ENCODE peak calls at places on chromosome 12, in ten cellular contexts. M, J, L, H, C, A, K, Y, O and X are unnamed samples.

GRCh38 chr12:104011265-104011664 is 38.7 kb downstream of the GLT8D2 start:
- DNase-seq in M (no peak), J (no peak), L (peak), H (peak), C (peak), A (peak), K (no peak), Y (no peak), O (peak), X (no peak)

GRCh38 chr12:76688627-76689026 is 75.3 kb upstream of the ZDHHC17 start:
- DNase-seq in M (no peak), J (no peak), L (no peak), H (no peak), C (no peak), A (peak), K (no peak), Y (no peak), O (no peak), X (no peak)

GRCh38 chr12:115849262-115849943 is 428.1 kb downstream of the MED13L start:
- DNase-seq in M (no peak), J (no peak), L (peak), H (no peak), C (no peak), A (no peak), K (no peak), Y (no peak), O (no peak), X (no peak)

GRCh38 chr12:58034712-58035111 is 93.3 kb downstream of the ATP23 start:
- DNase-seq in M (no peak), J (no peak), L (no peak), H (no peak), C (no peak), A (no peak), K (no peak), Y (no peak), O (no peak), X (no peak)

GRCh38 chr12:105036937-105037649 is 47.2 kb downstream of the ALDH1L2 start:
- DNase-seq in M (no peak), J (no peak), L (no peak), H (no peak), C (no peak), A (no peak), K (no peak), Y (no peak), O (no peak), X (no peak)

GRCh38 chr12:122067966-122068365 is 10.6 kb upstream of the MLXIP start:
- DNase-seq in M (no peak), J (no peak), L (no peak), H (no peak), C (no peak), A (no peak), K (no peak), Y (no peak), O (peak), X (no peak)

GRCh38 chr12:130560321-130560720 is 155.8 kb downstream of the RIMBP2 start:
- DNase-seq in M (no peak), J (no peak), L (no peak), H (no peak), C (no peak), A (no peak), K (no peak), Y (no peak), O (no peak), X (no peak)

GRCh38 chr12:76398106-76398505 is 49.9 kb upstream of the BBS10 start:
- DNase-seq in M (no peak), J (no peak), L (no peak), H (no peak), C (no peak), A (peak), K (no peak), Y (no peak), O (no peak), X (no peak)

GRCh38 chr12:42426733-42427132 is 100.8 kb downstream of the PPHLN1 start:
- DNase-seq in M (no peak), J (no peak), L (no peak), H (peak), C (no peak), A (peak), K (no peak), Y (peak), O (peak), X (no peak)

GRCh38 chr12:7629465-7629864 is 36.2 kb downstream of the APOBEC1 start:
- DNase-seq in M (no peak), J (no peak), L (no peak), H (no peak), C (no peak), A (no peak), K (no peak), Y (no peak), O (no peak), X (no peak)

GRCh38 chr12:119014368-119014767 is 33.0 kb downstream of the SRRM4 start:
- DNase-seq in M (no peak), J (no peak), L (no peak), H (no peak), C (no peak), A (no peak), K (no peak), Y (no peak), O (no peak), X (peak)

DNA sequence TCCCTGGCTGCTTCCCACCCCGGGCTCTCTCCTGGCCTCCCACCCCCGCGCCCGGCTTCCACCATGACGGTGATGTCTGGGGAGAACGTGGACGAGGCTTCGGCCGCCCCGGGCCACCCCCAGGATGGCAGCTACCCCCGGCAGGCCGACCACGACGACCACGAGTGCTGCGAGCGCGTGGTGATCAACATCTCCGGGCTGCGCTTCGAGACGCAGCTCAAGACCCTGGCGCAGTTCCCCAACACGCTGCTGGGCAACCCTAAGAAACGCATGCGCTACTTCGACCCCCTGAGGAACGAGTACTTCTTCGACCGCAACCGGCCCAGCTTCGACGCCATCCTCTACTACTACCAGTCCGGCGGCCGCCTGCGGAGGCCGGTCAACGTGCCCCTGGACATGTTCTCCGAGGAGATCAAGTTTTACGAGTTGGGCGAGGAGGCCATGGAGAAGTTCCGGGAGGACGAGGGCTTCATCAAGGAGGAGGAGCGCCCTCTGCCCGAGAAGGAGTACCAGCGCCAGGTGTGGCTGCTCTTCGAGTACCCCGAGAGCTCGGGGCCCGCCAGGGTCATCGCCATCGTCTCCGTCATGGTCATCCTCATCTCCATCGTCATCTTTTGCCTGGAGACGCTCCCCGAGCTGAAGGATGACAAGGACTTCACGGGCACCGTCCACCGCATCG is 1.8 kb downstream of the KCNA1 start:
- DNase-seq in M (no peak), J (no peak), L (no peak), H (no peak), C (no peak), A (no peak), K (no peak), Y (no peak), O (no peak), X (no peak)
- H3K4me3 ChIP-seq in M (no peak), J (peak), L (peak), H (no peak), C (no peak), A (no peak), K (no peak), Y (no peak), O (no peak), X (no peak)

GRCh38 chr12:69161835-69162234 is 77.5 kb upstream of the CPSF6 start:
- DNase-seq in M (no peak), J (no peak), L (no peak), H (peak), C (no peak), A (no peak), K (no peak), Y (no peak), O (no peak), X (no peak)

GRCh38 chr12:69154585-69155363 is 84.6 kb upstream of the CPSF6 start:
- DNase-seq in M (peak), J (no peak), L (peak), H (peak), C (no peak), A (peak), K (peak), Y (no peak), O (peak), X (peak)

GRCh38 chr12:69151254-69151751 is 88.1 kb upstream of the CPSF6 start:
- DNase-seq in M (no peak), J (no peak), L (no peak), H (no peak), C (no peak), A (no peak), K (no peak), Y (no peak), O (peak), X (no peak)

DNA sequence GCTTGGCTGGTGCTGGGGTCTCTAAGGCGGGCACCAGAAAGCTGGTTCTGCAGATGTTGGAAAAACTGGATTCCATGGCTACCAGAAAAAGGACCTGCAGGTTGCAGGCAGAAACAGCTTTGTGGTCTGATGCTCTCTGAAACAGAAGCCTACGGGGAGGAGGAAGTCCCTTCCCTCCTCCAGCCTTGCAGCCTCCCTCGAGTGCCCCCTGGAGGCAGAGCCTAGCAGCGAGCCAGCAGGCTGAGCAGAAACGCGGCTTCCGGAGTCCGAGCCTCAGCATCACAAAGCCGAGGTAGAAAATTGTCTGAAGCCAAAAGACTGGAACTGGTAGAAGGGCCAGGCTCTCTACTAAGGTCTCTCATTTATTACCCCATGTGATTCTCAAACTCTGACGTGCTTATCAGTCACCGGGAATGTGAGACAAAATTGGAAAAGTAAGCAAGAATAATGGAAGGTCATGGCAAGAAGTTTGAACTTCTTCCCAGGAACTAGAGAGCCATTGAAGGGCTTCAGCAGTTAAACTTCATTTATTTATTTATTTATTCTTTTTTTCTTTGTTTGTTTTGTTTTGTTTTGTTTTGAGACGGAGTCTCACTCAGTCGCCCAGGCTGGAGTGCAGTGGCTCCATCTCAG is 82.2 kb upstream of the CPSF6 start:
- DNase-seq in M (peak), J (no peak), L (peak), H (peak), C (no peak), A (peak), K (peak), Y (peak), O (peak), X (peak)
- H3K4me3 ChIP-seq in M (no peak), J (peak), L (no peak), H (peak), C (no peak), A (peak), K (no peak), Y (no peak), O (no peak), X (no peak)

GRCh38 chr12:12786371-12786715 is 884 bp downstream of the APOLD1 start:
- DNase-seq in M (no peak), J (no peak), L (no peak), H (no peak), C (no peak), A (no peak), K (no peak), Y (no peak), O (no peak), X (no peak)
- H3K4me3 ChIP-seq in M (peak), J (peak), L (peak), H (peak), C (peak), A (peak), K (peak), Y (no peak), O (peak), X (peak)

GRCh38 chr12:56721721-56722120 is 3.4 kb downstream of the NACA start:
- DNase-seq in M (no peak), J (no peak), L (no peak), H (no peak), C (no peak), A (no peak), K (no peak), Y (no peak), O (no peak), X (no peak)

GRCh38 chr12:56719056-56719455 is 6.0 kb downstream of the NACA start:
- DNase-seq in M (no peak), J (no peak), L (no peak), H (no peak), C (no peak), A (no peak), K (no peak), Y (no peak), O (no peak), X (no peak)

GRCh38 chr12:56722832-56723231 is 2.3 kb downstream of the NACA start:
- DNase-seq in M (no peak), J (no peak), L (no peak), H (no peak), C (no peak), A (no peak), K (no peak), Y (no peak), O (no peak), X (no peak)

GRCh38 chr12:56718636-56719035 is 6.5 kb downstream of the NACA start:
- DNase-seq in M (no peak), J (no peak), L (no peak), H (no peak), C (no peak), A (no peak), K (no peak), Y (no peak), O (no peak), X (no peak)

GRCh38 chr12:56720696-56721615 is 4.1 kb downstream of the NACA start:
- DNase-seq in M (no peak), J (no peak), L (no peak), H (no peak), C (no peak), A (no peak), K (no peak), Y (no peak), O (no peak), X (no peak)
- H3K4me3 ChIP-seq in M (no peak), J (peak), L (peak), H (peak), C (no peak), A (peak), K (no peak), Y (no peak), O (no peak), X (no peak)

GRCh38 chr12:3145546-3146310 is 68.5 kb downstream of the TSPAN9 start:
- DNase-seq in M (no peak), J (no peak), L (no peak), H (no peak), C (no peak), A (no peak), K (no peak), Y (no peak), O (no peak), X (no peak)
- H3K4me3 ChIP-seq in M (no peak), J (no peak), L (no peak), H (no peak), C (no peak), A (no peak), K (no peak), Y (no peak), O (no peak), X (no peak)

DNA sequence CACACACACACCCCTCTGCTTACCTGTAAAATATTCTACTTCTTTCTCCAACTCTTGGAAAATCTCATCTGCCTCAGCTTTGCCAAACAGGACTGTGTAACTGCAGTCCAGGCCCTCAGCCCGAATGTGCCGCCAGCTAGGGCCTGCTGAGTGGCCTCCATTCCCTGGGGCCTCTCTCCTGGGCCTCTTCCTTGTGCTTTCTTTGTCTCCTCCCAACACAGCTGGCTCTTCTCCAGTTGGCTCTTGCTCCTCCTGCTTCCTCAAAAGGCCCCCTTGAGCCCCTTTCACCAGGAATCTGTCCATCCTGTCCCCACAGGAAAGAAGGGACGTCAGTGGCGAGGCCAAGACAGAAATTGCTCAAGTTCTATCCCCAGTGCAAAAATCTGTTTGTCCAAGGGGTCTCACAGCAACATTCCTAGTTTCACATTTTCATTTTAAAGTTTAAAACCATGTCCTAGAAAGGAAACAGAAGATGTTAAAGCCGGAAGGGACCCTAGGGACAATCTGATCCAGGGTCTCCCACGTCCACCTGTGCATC is 719 bp downstream of the ALKBH2 start:
- DNase-seq in M (no peak), J (no peak), L (no peak), H (no peak), C (no peak), A (no peak), K (no peak), Y (no peak), O (no peak), X (no peak)
- H3K4me3 ChIP-seq in M (peak), J (peak), L (peak), H (peak), C (peak), A (peak), K (no peak), Y (no peak), O (peak), X (peak)

DNA sequence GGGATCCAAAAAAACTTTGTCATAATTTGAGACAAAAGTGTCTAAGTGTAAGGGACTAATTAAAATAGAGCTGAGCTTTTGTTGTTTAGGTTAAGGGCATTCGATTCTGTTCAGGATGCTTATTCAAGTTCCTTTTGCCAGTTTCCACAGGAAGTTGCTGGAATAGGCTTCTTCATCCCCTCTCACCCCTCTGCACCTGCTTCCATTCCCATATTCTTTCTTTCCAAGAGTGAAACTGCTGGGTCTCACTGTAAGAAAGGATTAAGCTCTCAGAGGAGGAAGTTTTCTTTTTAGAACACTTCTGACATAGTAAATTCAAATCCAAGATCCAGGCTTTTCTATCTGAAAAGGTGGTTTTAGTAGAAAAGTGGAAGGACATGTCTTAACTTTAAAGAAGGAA is 61.4 kb downstream of the POLR3B start:
- DNase-seq in M (no peak), J (no peak), L (no peak), H (no peak), C (no peak), A (no peak), K (no peak), Y (no peak), O (no peak), X (no peak)
- H3K4me3 ChIP-seq in M (no peak), J (no peak), L (no peak), H (no peak), C (no peak), A (peak), K (no peak), Y (no peak), O (no peak), X (no peak)

GRCh38 chr12:14989790-14990189 is 16.9 kb downstream of the PDE6H start:
- DNase-seq in M (no peak), J (no peak), L (no peak), H (no peak), C (no peak), A (no peak), K (no peak), Y (no peak), O (no peak), X (no peak)
- H3K4me3 ChIP-seq in M (no peak), J (no peak), L (no peak), H (no peak), C (no peak), A (no peak), K (no peak), Y (no peak), O (no peak), X (no peak)

GRCh38 chr12:52080403-52081201 is 1.1 kb downstream of the SMIM41 start:
- DNase-seq in M (no peak), J (no peak), L (no peak), H (no peak), C (no peak), A (no peak), K (no peak), Y (no peak), O (no peak), X (no peak)
- H3K4me3 ChIP-seq in M (peak), J (peak), L (no peak), H (no peak), C (no peak), A (no peak), K (no peak), Y (no peak), O (no peak), X (no peak)

DNA sequence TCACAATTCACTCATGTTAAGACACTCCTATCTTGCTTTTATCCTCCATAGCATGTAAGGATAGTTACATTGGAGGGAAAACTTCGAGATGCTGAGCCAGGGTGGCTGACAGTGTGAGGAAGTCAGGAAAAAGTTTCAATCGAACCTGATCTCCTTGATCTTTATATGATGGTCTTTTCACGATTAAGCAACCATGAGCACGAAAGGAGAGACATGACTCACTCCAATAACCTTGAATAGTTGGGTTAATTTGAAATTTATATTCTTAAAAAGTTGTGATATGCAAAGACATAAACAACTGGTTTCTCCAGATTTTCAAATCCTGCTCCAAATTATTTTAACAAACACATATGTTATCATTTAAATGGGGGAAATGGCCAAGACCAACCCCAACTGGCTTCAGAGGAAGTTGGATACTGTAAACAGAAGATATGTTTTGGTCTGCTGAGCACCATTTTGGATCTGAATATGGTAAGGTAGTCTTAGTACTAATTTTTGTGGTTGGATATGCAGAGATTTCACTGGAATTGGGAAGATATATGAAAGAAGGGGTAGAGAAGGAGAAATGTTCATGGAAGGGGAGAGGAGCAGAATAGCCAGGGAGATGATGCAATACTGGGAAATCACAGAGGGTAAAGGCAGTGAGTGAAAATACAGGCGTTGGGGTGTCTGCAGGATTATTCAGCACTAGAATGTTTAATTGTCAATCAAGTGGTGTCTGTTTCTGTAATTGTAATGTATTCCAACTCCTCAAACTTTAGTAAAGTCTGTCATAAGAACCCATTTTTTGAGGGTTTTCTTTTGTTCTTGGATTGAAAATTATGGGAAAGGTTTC is 185.2 kb upstream of the SLC38A2 start:
- DNase-seq in M (no peak), J (no peak), L (no peak), H (no peak), C (no peak), A (peak), K (no peak), Y (no peak), O (no peak), X (no peak)
- H3K4me3 ChIP-seq in M (no peak), J (no peak), L (no peak), H (no peak), C (no peak), A (peak), K (no peak), Y (no peak), O (no peak), X (no peak)